ENCODE peak calls at places on chromosomes 3 and 15, in ten cellular contexts. T is glutamatergic neuron; V is HL-60; W is activated naive CD4-positive, alpha-beta T cell; G is BJ; U is SHP77; M is left colon; Z is NCI-H1105; P is activated T-cell treated with anti-CD3 and anti-CD28 coated beads, Interleukin-2, amount 50 U/mL, for 72 hours; D is amniotic stem cell. F is an unnamed sample.
A peak's percentile ranks its signal among the peaks of the same experiment; 100 is the strongest.

GRCh38 chr3:37163262-37164020 is 10.9 kb downstream of the LRRFIP2 start:
- DNase-seq in D (no peak), G (peak; percentile 86), V (no peak), W (no peak), T (no peak), M (no peak), U (no peak), P (peak; percentile 61), Z (no peak), F (no peak)

GRCh38 chr3:107734317-107734716 is 211.6 kb downstream of the BBX start:
- DNase-seq in M (no peak), U (no peak), W (no peak), V (no peak), Z (no peak), P (no peak), T (no peak), G (no peak), D (no peak), F (no peak)

GRCh38 chr15:85910796-85911195 is 116.1 kb upstream of the KLHL25 start:
- DNase-seq in W (no peak), P (no peak), Z (no peak), T (no peak), M (no peak), D (no peak), G (no peak), V (no peak), U (no peak), F (no peak)

GRCh38 chr15:81271761-81272644 is 51.9 kb downstream of the STARD5 start:
- DNase-seq in W (no peak), G (no peak), U (no peak), V (no peak), T (no peak), Z (no peak), P (no peak), D (no peak), M (no peak), F (no peak)

GRCh38 chr15:39434126-39434525 is 146.8 kb upstream of the THBS1 start:
- DNase-seq in V (no peak), P (no peak), M (no peak), Z (no peak), U (no peak), D (no peak), G (no peak), T (no peak), W (no peak), F (no peak)

GRCh38 chr15:83474578-83474977 is 27.4 kb downstream of the SH3GL3 start:
- DNase-seq in Z (no peak), W (no peak), U (no peak), M (no peak), G (no peak), P (no peak), D (no peak), T (no peak), V (no peak), F (no peak)

GRCh38 chr3:126524429-126524988 is 554 bp downstream of the CHST13 start:
- DNase-seq in Z (peak; percentile 58), D (no peak), U (no peak), T (no peak), W (no peak), G (no peak), P (peak; percentile 34), M (no peak), V (no peak), F (no peak)

GRCh38 chr3:120855665-120856437 is 52.2 kb upstream of the STXBP5L start:
- DNase-seq in Z (no peak), W (no peak), P (no peak), T (no peak), G (peak; percentile 6), D (no peak), M (peak; percentile 23), V (no peak), U (peak; percentile 11), F (no peak)

GRCh38 chr3:52325686-52326085 is 9.6 kb downstream of the DNAH1 start:
- DNase-seq in M (no peak), G (no peak), U (no peak), T (no peak), W (no peak), Z (no peak), P (no peak), V (no peak), D (no peak), F (no peak)

GRCh38 chr15:28873585-28874139 is 12.1 kb upstream of the APBA2 start:
- DNase-seq in G (no peak), D (no peak), V (no peak), Z (no peak), U (no peak), T (no peak), W (peak; percentile 40), M (no peak), P (no peak), F (no peak)

GRCh38 chr15:41940441-41940857 is 31.9 kb downstream of the EHD4 start:
- DNase-seq in Z (no peak), G (no peak), D (no peak), W (no peak), U (no peak), T (no peak), P (peak; percentile 80), M (no peak), V (no peak), F (peak; percentile 82)

GRCh38 chr3:170100937-170101336 is 63.1 kb downstream of the GPR160 start:
- DNase-seq in U (no peak), D (no peak), V (no peak), M (no peak), W (no peak), P (no peak), T (no peak), G (no peak), Z (no peak), F (no peak)

GRCh38 chr3:30203301-30203700 is 403.1 kb upstream of the TGFBR2 start:
- DNase-seq in U (no peak), P (no peak), V (no peak), G (peak; percentile 35), M (no peak), T (no peak), Z (no peak), W (no peak), D (no peak), F (no peak)

GRCh38 chr3:173411288-173412064 is 13.9 kb downstream of the NLGN1 start:
- DNase-seq in T (no peak), D (peak; percentile 9), V (no peak), W (no peak), U (peak; percentile 16), G (no peak), P (no peak), Z (peak; percentile 73), M (no peak), F (no peak)

GRCh38 chr3:127551178-127551577 is 39.4 kb downstream of the TPRA1 start:
- DNase-seq in D (no peak), Z (no peak), T (no peak), W (no peak), V (no peak), G (no peak), P (no peak), U (no peak), M (no peak), F (no peak)

GRCh38 chr3:143586565-143586964 is 261.7 kb downstream of the SLC9A9 start:
- DNase-seq in P (no peak), D (no peak), V (no peak), U (no peak), Z (no peak), T (no peak), M (no peak), G (peak; percentile 9), W (no peak), F (no peak)

GRCh38 chr3:79497447-79498111 is 270.2 kb downstream of the ROBO1 start:
- DNase-seq in W (no peak), Z (no peak), M (no peak), G (no peak), V (no peak), D (no peak), T (no peak), U (no peak), P (no peak), F (no peak)

GRCh38 chr15:85500060-85500708 is 119.8 kb downstream of the AKAP13 start:
- DNase-seq in U (no peak), Z (no peak), V (no peak), D (no peak), M (no peak), W (no peak), P (peak; percentile 8), T (no peak), G (no peak), F (no peak)

GRCh38 chr3:156997351-156997750 is 162.6 kb downstream of the CCNL1 start:
- DNase-seq in M (no peak), D (no peak), V (no peak), Z (no peak), W (no peak), T (no peak), G (peak; percentile 12), U (no peak), P (no peak), F (no peak)

GRCh38 chr3:79344876-79345871 is 422.6 kb downstream of the ROBO1 start:
- DNase-seq in T (no peak), W (no peak), M (no peak), G (no peak), P (no peak), U (no peak), Z (no peak), D (no peak), V (no peak), F (no peak)

GRCh38 chr15:38378162-38378560 is 75.8 kb upstream of the FAM98B start:
- DNase-seq in G (no peak), T (no peak), P (no peak), M (peak; percentile 33), W (no peak), U (no peak), V (no peak), Z (no peak), D (no peak), F (no peak)

GRCh38 chr3:51024765-51025681 is 350.3 kb downstream of the DOCK3 start:
- DNase-seq in P (peak; percentile 65), D (no peak), U (peak; percentile 60), G (no peak), V (no peak), Z (peak; percentile 26), W (peak; percentile 65), T (no peak), M (peak; percentile 59), F (no peak)

GRCh38 chr3:66113542-66113941 is 74.8 kb upstream of the MAGI1 start:
- DNase-seq in T (no peak), W (no peak), U (no peak), M (no peak), G (no peak), Z (no peak), V (no peak), P (no peak), D (no peak), F (no peak)

GRCh38 chr3:175737646-175738572 is 878.8 kb downstream of the NAALADL2 start:
- DNase-seq in Z (no peak), D (no peak), U (no peak), T (no peak), V (no peak), W (no peak), P (no peak), M (no peak), G (no peak), F (no peak)

GRCh38 chr15:41941644-41942415 is 30.5 kb downstream of the EHD4 start:
- DNase-seq in T (no peak), V (no peak), U (no peak), D (no peak), Z (no peak), P (no peak), G (no peak), W (no peak), M (no peak), F (no peak)

GRCh38 chr3:139439278-139439677 is 37.0 kb downstream of the RBP2 start:
- DNase-seq in W (no peak), V (no peak), P (no peak), D (no peak), U (no peak), G (no peak), Z (no peak), M (no peak), T (no peak), F (no peak)

GRCh38 chr15:100764778-100765457 is 114.7 kb upstream of the ALDH1A3 start:
- DNase-seq in V (no peak), D (no peak), Z (no peak), G (no peak), M (no peak), W (no peak), P (no peak), T (no peak), U (no peak), F (no peak)

GRCh38 chr3:33131328-33132018 is 17.7 kb downstream of the CRTAP start:
- DNase-seq in M (no peak), U (peak; percentile 63), T (peak; percentile 42), Z (peak; percentile 5), V (no peak), W (no peak), P (peak; percentile 29), D (peak; percentile 33), G (no peak), F (no peak)